ENCODE peak calls at places on chromosomes 16 and 17, in four cellular contexts. One of them, this sample, is unnamed.

GRCh38 chr16:17302620-17303019 is 168.1 kb downstream of the XYLT1 start:
- DNase-seq in GM23248: peak; percentile 31
- DNase-seq in HCT116: no peak
- DNase-seq in MM.1S: no peak
- DNase-seq in this sample: no peak

GRCh38 chr17:2138318-2138717 is 83.4 kb downstream of the HIC1 start:
- DNase-seq in HCT116: no peak
- DNase-seq in GM23248: peak; percentile 40
- DNase-seq in MM.1S: peak; percentile 87
- DNase-seq in this sample: peak; percentile 16

GRCh38 chr17:42891539-42892152 is 9.0 kb upstream of the G6PC1 start:
- DNase-seq in HCT116: no peak
- DNase-seq in MM.1S: no peak
- DNase-seq in GM23248: peak; percentile 65
- DNase-seq in this sample: peak; percentile 50

GRCh38 chr16:67862623-67863583 is 9.9 kb upstream of the EDC4 start:
- DNase-seq in MM.1S: no peak
- DNase-seq in HCT116: no peak
- DNase-seq in GM23248: peak; percentile 87
- DNase-seq in this sample: no peak

GRCh38 chr16:55730115-55730514 is 74.3 kb downstream of the SLC6A2 start:
- DNase-seq in HCT116: no peak
- DNase-seq in GM23248: no peak
- DNase-seq in MM.1S: no peak
- DNase-seq in this sample: no peak

GRCh38 chr16:23836404-23837291 is 865 bp downstream of the PRKCB start:
- DNase-seq in GM23248: no peak
- DNase-seq in HCT116: no peak
- DNase-seq in MM.1S: no peak
- DNase-seq in this sample: peak; percentile 13

GRCh38 chr17:77893144-77894044 is 65.1 kb upstream of the TNRC6C start:
- DNase-seq in MM.1S: no peak
- DNase-seq in GM23248: no peak
- DNase-seq in HCT116: no peak
- DNase-seq in this sample: no peak

GRCh38 chr16:55506083-55506482 is 2.8 kb upstream of the LPCAT2 start:
- DNase-seq in GM23248: no peak
- DNase-seq in HCT116: no peak
- DNase-seq in MM.1S: no peak
- DNase-seq in this sample: no peak

GRCh38 chr17:80441133-80441578 is 26.2 kb downstream of the ENDOV start:
- DNase-seq in HCT116: no peak
- DNase-seq in MM.1S: peak; percentile 64
- DNase-seq in GM23248: peak; percentile 51
- DNase-seq in this sample: peak; percentile 80

GRCh38 chr17:58351710-58352017 is 337 bp downstream of the SUPT4H1 start:
- DNase-seq in MM.1S: no peak
- DNase-seq in GM23248: peak; percentile 62
- DNase-seq in HCT116: no peak
- DNase-seq in this sample: no peak

GRCh38 chr17:65433592-65433991 is 127.9 kb downstream of the AXIN2 start:
- DNase-seq in GM23248: no peak
- DNase-seq in MM.1S: no peak
- DNase-seq in HCT116: no peak
- DNase-seq in this sample: peak; percentile 45

GRCh38 chr16:65117701-65118448 is 4.0 kb downstream of the CDH11 start:
- DNase-seq in GM23248: peak; percentile 89
- DNase-seq in HCT116: peak; percentile 0
- DNase-seq in MM.1S: peak; percentile 70
- DNase-seq in this sample: peak; percentile 89

GRCh38 chr16:85515830-85516397 is 97.2 kb upstream of the GSE1 start:
- DNase-seq in GM23248: peak; percentile 26
- DNase-seq in MM.1S: no peak
- DNase-seq in HCT116: no peak
- DNase-seq in this sample: peak; percentile 82

GRCh38 chr17:40349477-40350409 is 14.8 kb downstream of the GJD3 start:
- DNase-seq in MM.1S: no peak
- DNase-seq in HCT116: no peak
- DNase-seq in GM23248: peak; percentile 36
- DNase-seq in this sample: peak; percentile 4

GRCh38 chr16:12229759-12230594 is 253.4 kb downstream of the SNX29 start:
- DNase-seq in GM23248: peak; percentile 50
- DNase-seq in HCT116: no peak
- DNase-seq in MM.1S: no peak
- DNase-seq in this sample: peak; percentile 32

GRCh38 chr16:11757671-11758545 is 15.3 kb upstream of the TXNDC11 start:
- DNase-seq in GM23248: peak; percentile 15
- DNase-seq in HCT116: no peak
- DNase-seq in MM.1S: no peak
- DNase-seq in this sample: peak; percentile 55

GRCh38 chr17:61159415-61159814 is 240.2 kb upstream of the TBX2 start:
- DNase-seq in MM.1S: no peak
- DNase-seq in HCT116: no peak
- DNase-seq in GM23248: peak; percentile 16
- DNase-seq in this sample: no peak

GRCh38 chr16:84913315-84913714 is 93.5 kb downstream of the CRISPLD2 start:
- DNase-seq in MM.1S: no peak
- DNase-seq in HCT116: no peak
- DNase-seq in GM23248: no peak
- DNase-seq in this sample: no peak

GRCh38 chr17:15918661-15919259 is 26.2 kb upstream of the ADORA2B start:
- DNase-seq in GM23248: peak; percentile 9
- DNase-seq in MM.1S: no peak
- DNase-seq in HCT116: no peak
- DNase-seq in this sample: no peak

GRCh38 chr17:52156576-52156975 is 1.9 kb downstream of the CA10 start:
- DNase-seq in GM23248: no peak
- DNase-seq in MM.1S: no peak
- DNase-seq in HCT116: no peak
- DNase-seq in this sample: no peak

GRCh38 chr17:75566456-75567233 is 21.0 kb upstream of the MYO15B start:
- DNase-seq in GM23248: no peak
- DNase-seq in MM.1S: no peak
- DNase-seq in HCT116: no peak
- DNase-seq in this sample: no peak

GRCh38 chr17:40961586-40961985 is 5.2 kb downstream of the KRT39 start:
- DNase-seq in HCT116: no peak
- DNase-seq in MM.1S: no peak
- DNase-seq in GM23248: no peak
- DNase-seq in this sample: no peak

GRCh38 chr17:45835481-45835880 is 9.2 kb upstream of the SPPL2C start:
- DNase-seq in MM.1S: no peak
- DNase-seq in HCT116: no peak
- DNase-seq in GM23248: no peak
- DNase-seq in this sample: no peak

GRCh38 chr17:82912571-82913089 is 72.8 kb upstream of the ZNF750 start:
- DNase-seq in GM23248: no peak
- DNase-seq in MM.1S: no peak
- DNase-seq in HCT116: no peak
- DNase-seq in this sample: no peak

GRCh38 chr17:27782791-27783206 is 17.5 kb downstream of the NOS2 start:
- DNase-seq in HCT116: no peak
- DNase-seq in MM.1S: no peak
- DNase-seq in GM23248: no peak
- DNase-seq in this sample: no peak

GRCh38 chr17:20234266-20234665 is 225.1 kb downstream of the SPECC1 start:
- DNase-seq in MM.1S: no peak
- DNase-seq in HCT116: no peak
- DNase-seq in GM23248: no peak
- DNase-seq in this sample: no peak

GRCh38 chr17:60602871-60603270 is 2.9 kb downstream of the PPM1D start:
- DNase-seq in GM23248: peak; percentile 14
- DNase-seq in HCT116: no peak
- DNase-seq in MM.1S: no peak
- DNase-seq in this sample: no peak

GRCh38 chr16:17273142-17273561 is 197.6 kb downstream of the XYLT1 start:
- DNase-seq in MM.1S: no peak
- DNase-seq in GM23248: peak; percentile 97
- DNase-seq in HCT116: peak; percentile 69
- DNase-seq in this sample: peak; percentile 76

GRCh38 chr17:65395924-65396323 is 165.5 kb downstream of the AXIN2 start:
- DNase-seq in HCT116: no peak
- DNase-seq in GM23248: no peak
- DNase-seq in MM.1S: no peak
- DNase-seq in this sample: no peak

GRCh38 chr17:78883090-78883532 is 19.9 kb downstream of the CEP295NL start:
- DNase-seq in MM.1S: no peak
- DNase-seq in HCT116: peak; percentile 71
- DNase-seq in GM23248: peak; percentile 95
- DNase-seq in this sample: peak; percentile 86

GRCh38 chr16:70158261-70158939 is 15.2 kb upstream of the CLEC18C start:
- DNase-seq in HCT116: no peak
- DNase-seq in MM.1S: no peak
- DNase-seq in GM23248: no peak
- DNase-seq in this sample: peak; percentile 10

GRCh38 chr17:77118251-77118928 is 22.4 kb upstream of the SEC14L1 start:
- DNase-seq in GM23248: no peak
- DNase-seq in MM.1S: no peak
- DNase-seq in HCT116: no peak
- DNase-seq in this sample: no peak

GRCh38 chr16:25340973-25341372 is 83.3 kb upstream of the ZKSCAN2 start:
- DNase-seq in MM.1S: no peak
- DNase-seq in HCT116: no peak
- DNase-seq in GM23248: no peak
- DNase-seq in this sample: no peak

GRCh38 chr17:49382556-49382955 is 20.5 kb upstream of the ZNF652 start:
- DNase-seq in GM23248: no peak
- DNase-seq in MM.1S: no peak
- DNase-seq in HCT116: no peak
- DNase-seq in this sample: no peak

GRCh38 chr16:86823125-86823524 is 244.8 kb downstream of the FOXL1 start:
- DNase-seq in GM23248: no peak
- DNase-seq in MM.1S: no peak
- DNase-seq in HCT116: no peak
- DNase-seq in this sample: no peak

GRCh38 chr16:15141586-15141985 is 47.5 kb upstream of the RRN3 start:
- DNase-seq in HCT116: no peak
- DNase-seq in GM23248: peak; percentile 36
- DNase-seq in MM.1S: no peak
- DNase-seq in this sample: no peak

GRCh38 chr17:42784361-42784760 is 4.0 kb downstream of the WNK4 start:
- DNase-seq in GM23248: no peak
- DNase-seq in HCT116: no peak
- DNase-seq in MM.1S: no peak
- DNase-seq in this sample: no peak

GRCh38 chr16:10606607-10607006 is 26.2 kb upstream of the EMP2 start:
- DNase-seq in GM23248: no peak
- DNase-seq in HCT116: no peak
- DNase-seq in MM.1S: no peak
- DNase-seq in this sample: no peak
- H3K9me2 ChIP-seq in GM23248: no peaks in the 10 kb centered on the region
- H3K9me2 ChIP-seq in HCT116: no peaks in the 10 kb centered on the region
- H3K9me2 ChIP-seq in MM.1S: no peaks in the 10 kb centered on the region
- H3K9me2 ChIP-seq in this sample: no peaks in the 10 kb centered on the region

DNA sequence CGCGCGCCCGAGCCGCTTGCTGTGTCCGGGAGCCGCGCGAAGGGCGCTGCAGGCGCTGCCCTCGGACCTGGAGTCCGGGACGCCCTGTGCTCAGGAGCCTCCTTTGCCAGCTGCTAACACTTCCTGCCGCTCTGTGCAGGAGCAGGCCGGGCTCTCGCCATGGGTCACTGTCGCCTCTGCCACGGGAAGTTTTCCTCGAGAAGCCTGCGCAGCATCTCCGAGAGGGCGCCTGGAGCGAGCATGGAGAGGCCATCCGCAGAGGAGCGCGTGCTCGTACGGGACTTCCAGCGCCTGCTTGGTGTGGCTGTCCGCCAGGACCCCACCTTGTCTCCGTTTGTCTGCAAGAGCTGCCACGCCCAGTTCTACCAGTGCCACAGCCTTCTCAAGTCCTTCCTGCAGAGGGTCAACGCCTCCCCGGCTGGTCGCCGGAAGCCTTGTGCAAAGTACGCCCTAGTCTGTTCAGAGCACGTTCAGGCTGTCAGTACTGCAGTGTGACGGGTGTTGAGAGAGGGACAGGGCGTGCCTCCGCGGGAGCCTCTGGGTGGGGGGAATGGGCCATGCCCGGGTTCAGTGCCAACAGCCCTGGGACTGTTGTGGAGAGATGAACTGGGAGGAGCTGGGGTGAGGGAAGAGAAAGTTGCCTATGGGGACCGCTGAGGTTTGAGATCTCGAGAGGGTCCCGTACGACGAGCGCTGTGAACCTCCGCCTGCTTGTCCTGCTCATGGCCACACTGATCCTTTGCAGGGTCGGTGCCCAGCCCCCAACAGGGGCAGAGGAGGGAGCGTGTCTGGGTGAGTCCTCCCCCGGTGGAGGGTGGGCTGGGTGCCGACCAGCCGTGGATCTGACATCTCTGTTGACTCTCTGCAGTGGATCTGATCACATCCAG is 1.3 kb downstream of the ZNF276 start:
- DNase-seq in HCT116: peak; percentile 56
- DNase-seq in MM.1S: peak; percentile 71
- DNase-seq in GM23248: peak; percentile 26
- DNase-seq in this sample: peak; percentile 55
- H3K9me2 ChIP-seq in HCT116: no peaks in the 10 kb centered on the region
- H3K9me2 ChIP-seq in MM.1S: no peaks in the 10 kb centered on the region
- H3K9me2 ChIP-seq in GM23248: no peaks in the 10 kb centered on the region
- H3K9me2 ChIP-seq in this sample: no peaks in the 10 kb centered on the region

GRCh38 chr17:44633998-44634397 is 22.3 kb upstream of the MEIOC start:
- DNase-seq in HCT116: no peak
- DNase-seq in MM.1S: no peak
- DNase-seq in GM23248: no peak
- DNase-seq in this sample: no peak
- H3K9me2 ChIP-seq in HCT116: no peaks in the 10 kb centered on the region
- H3K9me2 ChIP-seq in MM.1S: no peaks in the 10 kb centered on the region
- H3K9me2 ChIP-seq in GM23248: no peaks in the 10 kb centered on the region
- H3K9me2 ChIP-seq in this sample: no peaks in the 10 kb centered on the region

GRCh38 chr17:10702574-10702973 is 5.2 kb downstream of the ADPRM start:
- DNase-seq in GM23248: no peak
- DNase-seq in HCT116: no peak
- DNase-seq in MM.1S: no peak
- DNase-seq in this sample: no peak

GRCh38 chr17:10705727-10706126 is 8.3 kb downstream of the ADPRM start:
- DNase-seq in MM.1S: no peak
- DNase-seq in GM23248: no peak
- DNase-seq in HCT116: no peak
- DNase-seq in this sample: no peak

GRCh38 chr17:10698116-10698818 is 873 bp downstream of the ADPRM start:
- DNase-seq in GM23248: peak; percentile 71
- DNase-seq in HCT116: no peak
- DNase-seq in MM.1S: no peak
- DNase-seq in this sample: no peak

GRCh38 chr17:10697092-10698081 is at the start of the genes ADPRM and SCO1:
- DNase-seq in GM23248: peak; percentile 98
- DNase-seq in MM.1S: peak; percentile 96
- DNase-seq in HCT116: peak; percentile 80
- DNase-seq in this sample: peak; percentile 97

GRCh38 chr17:10699861-10700260 is 2.5 kb downstream of the ADPRM start:
- DNase-seq in MM.1S: no peak
- DNase-seq in HCT116: no peak
- DNase-seq in GM23248: no peak
- DNase-seq in this sample: no peak
- H3K9me2 ChIP-seq in MM.1S: no peaks in the 10 kb centered on the region
- H3K9me2 ChIP-seq in HCT116: no peaks in the 10 kb centered on the region
- H3K9me2 ChIP-seq in GM23248: no peaks in the 10 kb centered on the region
- H3K9me2 ChIP-seq in this sample: no peaks in the 10 kb centered on the region

This sample was measured in hepatocyte.